ENCODE peak calls at places on chromosomes 7 and 10, in six cellular contexts. One of them, this sample, is unnamed.

GRCh38 chr10:44801383-44802327 is 109.5 kb upstream of the TMEM72 start:
- DNase-seq in IMR-90: peak; percentile 97
- DNase-seq in mesenchymal stem cell: peak; percentile 88
- DNase-seq in H9: no peak
- DNase-seq in neuronal stem cell: no peak
- DNase-seq in H1: no peak
- DNase-seq in this sample: no peak

GRCh38 chr10:33661580-33662269 is 327.3 kb upstream of the NRP1 start:
- DNase-seq in IMR-90: no peak
- DNase-seq in mesenchymal stem cell: no peak
- DNase-seq in H9: no peak
- DNase-seq in neuronal stem cell: no peak
- DNase-seq in H1: no peak
- DNase-seq in this sample: peak; percentile 23

GRCh38 chr7:17038783-17039170 is 157.0 kb upstream of the AGR3 start:
- DNase-seq in IMR-90: no peak
- DNase-seq in mesenchymal stem cell: no peak
- DNase-seq in H9: no peak
- DNase-seq in neuronal stem cell: no peak
- DNase-seq in H1: no peak
- DNase-seq in this sample: no peak

GRCh38 chr7:106166651-106167342 is 54.7 kb upstream of the SYPL1 start:
- DNase-seq in IMR-90: peak; percentile 83
- DNase-seq in mesenchymal stem cell: peak; percentile 86
- DNase-seq in H9: peak; percentile 41
- DNase-seq in neuronal stem cell: peak; percentile 62
- DNase-seq in H1: no peak
- DNase-seq in this sample: peak; percentile 79

GRCh38 chr10:119461380-119461779 is 81.1 kb downstream of the RGS10 start:
- DNase-seq in IMR-90: no peak
- DNase-seq in mesenchymal stem cell: no peak
- DNase-seq in H9: no peak
- DNase-seq in neuronal stem cell: no peak
- DNase-seq in H1: no peak
- DNase-seq in this sample: no peak

GRCh38 chr10:78552261-78552811 is 516.4 kb upstream of the ZMIZ1 start:
- DNase-seq in IMR-90: peak; percentile 60
- DNase-seq in mesenchymal stem cell: peak; percentile 22
- DNase-seq in H9: no peak
- DNase-seq in neuronal stem cell: no peak
- DNase-seq in H1: no peak
- DNase-seq in this sample: peak; percentile 72

GRCh38 chr7:40356312-40356711 is 221.5 kb downstream of the SUGCT start:
- DNase-seq in IMR-90: peak; percentile 47
- DNase-seq in mesenchymal stem cell: no peak
- DNase-seq in H9: no peak
- DNase-seq in neuronal stem cell: no peak
- DNase-seq in H1: no peak
- DNase-seq in this sample: no peak

GRCh38 chr7:129951076-129952011 is 1.4 kb downstream of the UBE2H start:
- DNase-seq in IMR-90: no peak
- DNase-seq in mesenchymal stem cell: peak; percentile 59
- DNase-seq in H9: peak; percentile 32
- DNase-seq in neuronal stem cell: peak; percentile 29
- DNase-seq in H1: no peak
- DNase-seq in this sample: peak; percentile 53

GRCh38 chr7:127950233-127950935 is 80.9 kb downstream of the LRRC4 start:
- DNase-seq in IMR-90: no peak
- DNase-seq in mesenchymal stem cell: no peak
- DNase-seq in H9: no peak
- DNase-seq in neuronal stem cell: no peak
- DNase-seq in H1: no peak
- DNase-seq in this sample: no peak

GRCh38 chr10:28177944-28178637 is 124.8 kb downstream of the MPP7 start:
- DNase-seq in IMR-90: peak; percentile 40
- DNase-seq in mesenchymal stem cell: peak; percentile 50
- DNase-seq in H9: no peak
- DNase-seq in neuronal stem cell: no peak
- DNase-seq in H1: no peak
- DNase-seq in this sample: no peak

GRCh38 chr7:66206116-66206908 is 1.2 kb downstream of the TPST1 start:
- DNase-seq in IMR-90: no peak
- DNase-seq in mesenchymal stem cell: no peak
- DNase-seq in H9: no peak
- DNase-seq in neuronal stem cell: no peak
- DNase-seq in H1: no peak
- DNase-seq in this sample: no peak

GRCh38 chr10:2953495-2953894 is 113.9 kb upstream of the PFKP start:
- DNase-seq in IMR-90: no peak
- DNase-seq in mesenchymal stem cell: peak; percentile 13
- DNase-seq in H9: no peak
- DNase-seq in neuronal stem cell: no peak
- DNase-seq in H1: no peak
- DNase-seq in this sample: no peak

GRCh38 chr7:128000854-128001265 is 30.4 kb downstream of the LRRC4 start:
- DNase-seq in IMR-90: no peak
- DNase-seq in mesenchymal stem cell: no peak
- DNase-seq in H9: no peak
- DNase-seq in neuronal stem cell: no peak
- DNase-seq in H1: no peak
- DNase-seq in this sample: no peak

GRCh38 chr10:17512341-17513001 is 58.1 kb upstream of the ST8SIA6 start:
- DNase-seq in IMR-90: peak; percentile 98
- DNase-seq in mesenchymal stem cell: peak; percentile 92
- DNase-seq in H9: no peak
- DNase-seq in neuronal stem cell: no peak
- DNase-seq in H1: no peak
- DNase-seq in this sample: peak; percentile 8

GRCh38 chr7:138934861-138935260 is 46.3 kb downstream of the KIAA1549 start:
- DNase-seq in IMR-90: peak; percentile 40
- DNase-seq in mesenchymal stem cell: peak; percentile 79
- DNase-seq in H9: no peak
- DNase-seq in neuronal stem cell: no peak
- DNase-seq in H1: no peak
- DNase-seq in this sample: peak; percentile 46

GRCh38 chr7:151752816-151753600 is 123.9 kb downstream of the PRKAG2 start:
- DNase-seq in IMR-90: peak; percentile 64
- DNase-seq in mesenchymal stem cell: no peak
- DNase-seq in H9: no peak
- DNase-seq in neuronal stem cell: no peak
- DNase-seq in H1: no peak
- DNase-seq in this sample: no peak

GRCh38 chr7:151754142-151754590 is 122.7 kb downstream of the PRKAG2 start:
- DNase-seq in IMR-90: peak; percentile 99
- DNase-seq in mesenchymal stem cell: peak; percentile 99
- DNase-seq in H9: peak; percentile 96
- DNase-seq in neuronal stem cell: peak; percentile 93
- DNase-seq in H1: peak; percentile 91
- DNase-seq in this sample: peak; percentile 99

GRCh38 chr7:151755131-151755787 is 121.7 kb downstream of the PRKAG2 start:
- DNase-seq in IMR-90: peak; percentile 82
- DNase-seq in mesenchymal stem cell: peak; percentile 93
- DNase-seq in H9: peak; percentile 58
- DNase-seq in neuronal stem cell: no peak
- DNase-seq in H1: no peak
- DNase-seq in this sample: no peak

GRCh38 chr7:151756076-151756731 is 120.7 kb downstream of the PRKAG2 start:
- DNase-seq in IMR-90: peak; percentile 82
- DNase-seq in mesenchymal stem cell: peak; percentile 79
- DNase-seq in H9: no peak
- DNase-seq in neuronal stem cell: no peak
- DNase-seq in H1: no peak
- DNase-seq in this sample: no peak

DNA sequence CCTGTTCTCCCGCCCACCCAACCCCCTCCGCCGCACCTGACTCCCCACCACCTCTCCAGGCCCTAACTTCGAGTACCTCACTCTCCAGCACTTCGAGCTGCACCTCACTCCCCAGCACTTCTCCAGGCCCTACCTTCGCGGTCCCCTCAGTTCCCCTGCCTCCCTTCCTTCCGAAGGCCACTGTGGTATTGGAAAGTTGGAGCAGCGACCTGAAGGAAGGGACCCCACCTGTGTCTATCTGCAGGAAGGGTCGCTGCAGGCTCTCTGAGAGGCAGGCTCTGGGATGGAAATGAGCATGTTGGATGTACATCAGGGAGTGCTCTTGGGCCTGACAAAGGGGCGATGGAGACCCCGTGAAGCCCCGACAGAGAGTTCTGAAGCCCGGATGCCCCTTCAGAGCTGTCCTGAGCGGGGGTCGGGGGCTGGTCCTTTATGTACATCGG is 122.2 kb downstream of the PRKAG2 start:
- DNase-seq in IMR-90: no peak
- DNase-seq in mesenchymal stem cell: no peak
- DNase-seq in H9: no peak
- DNase-seq in neuronal stem cell: no peak
- DNase-seq in H1: no peak
- DNase-seq in this sample: no peak
- H2BK5ac ChIP-seq in IMR-90: peak overlapping the region; percentile 88
- H2BK5ac ChIP-seq in mesenchymal stem cell: peak overlapping the region; percentile 12
- H2BK5ac ChIP-seq in H9: no peak overlapping the region
- H2BK5ac ChIP-seq in neuronal stem cell: peak overlapping the region; percentile 97
- H2BK5ac ChIP-seq in H1: peak overlapping the region; percentile 76
- H2BK5ac ChIP-seq in this sample: no peak overlapping the region

DNA sequence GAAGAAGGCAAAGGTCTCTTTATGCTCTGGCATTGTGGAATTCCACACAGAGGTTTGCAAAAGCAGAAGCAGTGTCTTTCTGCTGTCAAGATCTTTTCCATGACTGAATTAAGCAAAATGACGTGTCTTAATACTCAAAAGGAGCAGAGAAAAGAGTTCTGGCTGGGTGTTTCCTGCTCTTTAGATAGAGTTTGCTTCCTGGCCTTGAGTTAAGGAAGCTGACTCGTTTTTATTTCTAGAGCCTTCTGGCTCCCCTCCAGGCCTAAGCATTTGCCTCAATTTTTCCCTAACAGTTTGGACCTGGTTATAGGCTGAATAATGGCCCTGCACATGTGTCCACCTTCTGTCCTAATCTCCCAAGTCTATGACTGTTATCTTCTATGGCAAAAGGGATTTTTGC is 21.6 kb downstream of the TAS2R41 start:
- DNase-seq in IMR-90: peak; percentile 34
- DNase-seq in mesenchymal stem cell: peak; percentile 70
- DNase-seq in H9: no peak
- DNase-seq in neuronal stem cell: no peak
- DNase-seq in H1: no peak
- DNase-seq in this sample: no peak
- H2BK5ac ChIP-seq in IMR-90: no peak overlapping the region
- H2BK5ac ChIP-seq in mesenchymal stem cell: no peak overlapping the region
- H2BK5ac ChIP-seq in H9: no peak overlapping the region
- H2BK5ac ChIP-seq in neuronal stem cell: no peak overlapping the region
- H2BK5ac ChIP-seq in H1: no peak overlapping the region
- H2BK5ac ChIP-seq in this sample: no peak overlapping the region

GRCh38 chr7:135712796-135713195 is 15.2 kb downstream of the SLC13A4 start:
- DNase-seq in IMR-90: no peak
- DNase-seq in mesenchymal stem cell: no peak
- DNase-seq in H9: no peak
- DNase-seq in neuronal stem cell: no peak
- DNase-seq in H1: no peak
- DNase-seq in this sample: no peak
- H2BK5ac ChIP-seq in IMR-90: no peak overlapping the region
- H2BK5ac ChIP-seq in mesenchymal stem cell: no peak overlapping the region
- H2BK5ac ChIP-seq in H9: no peak overlapping the region
- H2BK5ac ChIP-seq in neuronal stem cell: no peak overlapping the region
- H2BK5ac ChIP-seq in H1: no peak overlapping the region
- H2BK5ac ChIP-seq in this sample: no peak overlapping the region

DNA sequence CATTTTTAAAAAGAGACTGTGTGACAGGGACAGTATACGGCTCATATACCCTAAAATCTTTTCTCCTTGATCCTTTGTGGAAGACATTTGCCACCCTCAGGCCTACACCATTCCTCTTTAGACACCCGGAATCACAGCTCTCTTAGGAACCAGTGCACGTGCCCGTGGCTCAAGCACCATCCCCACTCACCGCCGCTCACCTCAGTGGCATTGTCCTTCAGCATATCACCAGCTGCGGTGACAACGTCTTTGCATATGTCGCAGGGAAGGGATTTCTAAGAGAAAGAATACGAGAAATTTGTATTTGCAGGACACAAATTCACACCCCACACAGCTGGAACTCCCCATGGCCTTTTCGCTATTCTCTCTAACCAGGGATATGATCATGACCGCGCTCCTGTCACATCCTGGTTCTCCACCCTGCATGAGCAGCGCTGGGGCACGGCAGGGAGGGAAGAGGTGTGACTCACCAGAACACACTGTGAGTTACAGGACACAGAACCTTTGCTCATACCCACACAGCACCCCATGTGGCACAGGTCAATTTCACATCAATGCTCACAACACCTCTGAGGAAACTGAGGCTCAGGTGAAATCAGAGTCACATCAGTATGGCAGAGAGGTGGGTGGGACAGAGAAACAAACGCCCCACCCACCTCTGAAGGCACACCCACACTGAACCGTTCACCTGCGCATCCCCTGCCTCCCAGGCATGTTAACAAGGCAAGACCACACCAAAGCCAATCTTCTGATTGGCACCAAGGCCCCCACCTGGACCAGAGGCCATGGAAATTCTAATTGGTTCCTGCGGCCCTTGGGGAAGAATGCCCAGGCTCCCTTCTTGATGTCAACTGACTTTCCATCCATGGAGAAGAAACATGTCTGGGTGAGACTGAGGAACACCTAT is 19.2 kb downstream of the PSAP start:
- DNase-seq in IMR-90: peak; percentile 54
- DNase-seq in mesenchymal stem cell: no peak
- DNase-seq in H9: no peak
- DNase-seq in neuronal stem cell: no peak
- DNase-seq in H1: no peak
- DNase-seq in this sample: no peak
- H2BK5ac ChIP-seq in IMR-90: no peak overlapping the region
- H2BK5ac ChIP-seq in mesenchymal stem cell: no peak overlapping the region
- H2BK5ac ChIP-seq in H9: no peak overlapping the region
- H2BK5ac ChIP-seq in neuronal stem cell: no peak overlapping the region
- H2BK5ac ChIP-seq in H1: peak overlapping the region; percentile 8
- H2BK5ac ChIP-seq in this sample: no peak overlapping the region

GRCh38 chr7:85065888-85066485 is 120.9 kb downstream of the SEMA3D start:
- DNase-seq in IMR-90: peak; percentile 8
- DNase-seq in mesenchymal stem cell: peak; percentile 14
- DNase-seq in H9: no peak
- DNase-seq in neuronal stem cell: no peak
- DNase-seq in H1: no peak
- DNase-seq in this sample: no peak
- H2BK5ac ChIP-seq in IMR-90: no peak overlapping the region
- H2BK5ac ChIP-seq in mesenchymal stem cell: no peak overlapping the region
- H2BK5ac ChIP-seq in H9: no peak overlapping the region
- H2BK5ac ChIP-seq in neuronal stem cell: no peak overlapping the region
- H2BK5ac ChIP-seq in H1: no peak overlapping the region
- H2BK5ac ChIP-seq in this sample: no peak overlapping the region

This sample was measured in mesendoderm.